ENCODE peak calls at places on chromosomes 12 and 14, in five cellular contexts. N is stimulated activated CD4-positive, alpha-beta T cell treated with anti-CD3 and anti-CD28 coated beads, Interleukin-2, amount 100 ng/mL, for 24 hours; W is AG08395; A is HS-27A; X is posterior vena cava. P is an unnamed sample.

GRCh38 chr14:55425091-55425490 is 13.5 kb upstream of the ATG14 start:
- DNase-seq in N (no peak), W (no peak), A (no peak), X (no peak), P (no peak)

GRCh38 chr14:91830777-91831176 is 36.6 kb downstream of the TC2N start:
- DNase-seq in N (no peak), W (no peak), A (no peak), X (no peak), P (no peak)

GRCh38 chr12:49051777-49052438 is 8.7 kb downstream of the KMT2D start:
- DNase-seq in N (no peak), W (no peak), A (no peak), X (no peak), P (no peak)

GRCh38 chr12:103799504-103800251 is 41.4 kb downstream of the NT5DC3 start:
- DNase-seq in N (no peak), W (no peak), A (no peak), X (no peak), P (no peak)

GRCh38 chr14:92993302-92993701 is 70.4 kb downstream of the CHGA start:
- DNase-seq in N (no peak), W (no peak), A (no peak), X (no peak), P (no peak)

GRCh38 chr14:95710106-95710505 is 3.8 kb downstream of the TCL1A start:
- DNase-seq in N (no peak), W (no peak), A (no peak), X (no peak), P (no peak)

GRCh38 chr14:55028066-55028465 is 1.0 kb downstream of the SOCS4 start:
- DNase-seq in N (no peak), W (peak), A (no peak), X (no peak), P (no peak)

GRCh38 chr14:105495990-105496830 is 5.2 kb downstream of the TEDC1 start:
- DNase-seq in N (no peak), W (no peak), A (no peak), X (peak), P (no peak)

GRCh38 chr14:103314496-103315277 is 19.4 kb upstream of the EIF5 start:
- DNase-seq in N (no peak), W (no peak), A (no peak), X (peak), P (no peak)

GRCh38 chr14:99425272-99425681 is 55.4 kb downstream of the SETD3 start:
- DNase-seq in N (no peak), W (no peak), A (no peak), X (no peak), P (no peak)

GRCh38 chr14:100022772-100023451 is 42.3 kb upstream of the EVL start:
- DNase-seq in N (no peak), W (peak), A (no peak), X (no peak), P (no peak)

GRCh38 chr14:32192712-32193373 is 9.0 kb upstream of the RNU6-7 start:
- DNase-seq in N (no peak), W (no peak), A (no peak), X (no peak), P (no peak)

GRCh38 chr12:129312048-129312447 is 458.8 kb downstream of the GLT1D1 start:
- DNase-seq in N (no peak), W (no peak), A (no peak), X (no peak), P (no peak)

GRCh38 chr12:7460375-7461259 is 16.7 kb upstream of the CD163L1 start:
- DNase-seq in N (peak), W (peak), A (peak), X (no peak), P (no peak)

GRCh38 chr14:104994988-104995387 is 9.4 kb downstream of the CLBA1 start:
- DNase-seq in N (no peak), W (no peak), A (no peak), X (no peak), P (no peak)

GRCh38 chr14:103828315-103828967 is 18.9 kb downstream of the PPP1R13B start:
- DNase-seq in N (peak), W (peak), A (no peak), X (no peak), P (no peak)

GRCh38 chr14:54116163-54116562 is 159.5 kb upstream of the BMP4 start:
- DNase-seq in N (no peak), W (no peak), A (no peak), X (no peak), P (no peak)

GRCh38 chr12:7354521-7354920 is 50.6 kb downstream of the ACSM4 start:
- DNase-seq in N (no peak), W (no peak), A (no peak), X (no peak), P (no peak)

GRCh38 chr12:92146865-92147264 is 1.2 kb upstream of the BTG1 start:
- DNase-seq in N (no peak), W (no peak), A (no peak), X (no peak), P (no peak)

GRCh38 chr12:106304001-106304421 is 1.5 kb downstream of the TCP11L2 start:
- DNase-seq in N (peak), W (no peak), A (no peak), X (no peak), P (no peak)

GRCh38 chr14:53894456-53894855 is 62.2 kb downstream of the BMP4 start:
- DNase-seq in N (no peak), W (peak), A (peak), X (no peak), P (no peak)

GRCh38 chr14:100019156-100019882 is 45.9 kb upstream of the EVL start:
- DNase-seq in N (no peak), W (no peak), A (no peak), X (no peak), P (no peak)

GRCh38 chr12:87866602-87867292 is 162.5 kb downstream of the C12orf50 start:
- DNase-seq in N (no peak), W (no peak), A (no peak), X (no peak), P (no peak)

GRCh38 chr14:68922201-68922613 is 56.9 kb downstream of the ACTN1 start:
- DNase-seq in N (no peak), W (no peak), A (no peak), X (no peak), P (no peak)

GRCh38 chr12:80257920-80258319 is 158.6 kb downstream of the OTOGL start:
- DNase-seq in N (no peak), W (no peak), A (no peak), X (no peak), P (no peak)

GRCh38 chr12:53820503-53820902 is 68.7 kb upstream of the CISTR start:
- DNase-seq in N (no peak), W (peak), A (no peak), X (no peak), P (no peak)